ENCODE peak calls at places on chromosome 18, in nine cellular contexts. Z is adrenal gland; M is NCI-H748 treated with DMSO at 0.1 percent for 48 hours; C is stimulated activated CD8-positive, alpha-beta memory T cell treated with anti-CD3 and anti-CD28 coated beads, Interleukin-12 subunit alpha, Interleukin-12 subunit beta, amount 100 ng/mL, for 4 hours; P is Peyer's patch; T is naive thymus-derived CD8-positive, alpha-beta T cell; N is activated CD4-positive, alpha-beta T cell treated with anti-CD3 and anti-CD28 coated beads, Interleukin-2, amount 50 U/mL, for 24 hours; H is NCI-H774; F is A549. Q is an unnamed sample.
A peak's percentile ranks its signal among the peaks of the same experiment; 100 is the strongest.

GRCh38 chr18:48053881-48054586 is 123.6 kb upstream of the SMAD2 start:
- DNase-seq in Z (no peak), M (no peak), C (no peak), P (no peak), T (no peak), N (no peak), H (no peak), F (no peak), Q (no peak)

GRCh38 chr18:13287372-13287771 is 68.8 kb downstream of the LDLRAD4 start:
- DNase-seq in Z (no peak), M (no peak), C (no peak), P (no peak), T (no peak), N (no peak), H (no peak), F (no peak), Q (no peak)

GRCh38 chr18:51461956-51462355 is 264.5 kb upstream of the MEX3C start:
- DNase-seq in Z (no peak), M (no peak), C (no peak), P (no peak), T (no peak), N (no peak), H (no peak), F (no peak), Q (no peak)

GRCh38 chr18:55497825-55498403 is 90.1 kb downstream of the TCF4 start:
- DNase-seq in Z (no peak), M (no peak), C (no peak), P (no peak), T (no peak), N (no peak), H (no peak), F (no peak), Q (no peak)

GRCh38 chr18:43271593-43272432 is 5.5 kb downstream of the SYT4 start:
- DNase-seq in Z (no peak), M (peak; percentile 62), C (no peak), P (no peak), T (no peak), N (no peak), H (peak; percentile 11), F (peak; percentile 32), Q (peak; percentile 41)

GRCh38 chr18:12857215-12857924 is 26.7 kb downstream of the PTPN2 start:
- DNase-seq in Z (no peak), M (no peak), C (no peak), P (no peak), T (no peak), N (no peak), H (no peak), F (no peak), Q (no peak)

GRCh38 chr18:54767094-54767493 is 61.2 kb upstream of the RAB27B start:
- DNase-seq in Z (no peak), M (no peak), C (no peak), P (no peak), T (no peak), N (no peak), H (peak; percentile 5), F (peak; percentile 20), Q (no peak)

GRCh38 chr18:69969491-69969890 is 21.8 kb upstream of the CD226 start:
- DNase-seq in Z (no peak), M (no peak), C (no peak), P (no peak), T (no peak), N (no peak), H (no peak), F (no peak), Q (no peak)

GRCh38 chr18:43589611-43590151 is 312.4 kb upstream of the SYT4 start:
- DNase-seq in Z (no peak), M (no peak), C (no peak), P (no peak), T (no peak), N (no peak), H (no peak), F (no peak), Q (no peak)

GRCh38 chr18:61860302-61860701 is 32.5 kb downstream of the RNF152 start:
- DNase-seq in Z (no peak), M (no peak), C (no peak), P (no peak), T (no peak), N (no peak), H (no peak), F (no peak), Q (no peak)

GRCh38 chr18:13139885-13140450 is 78.6 kb upstream of the LDLRAD4 start:
- DNase-seq in Z (no peak), M (no peak), C (no peak), P (no peak), T (no peak), N (no peak), H (no peak), F (peak; percentile 27), Q (no peak)

GRCh38 chr18:60975419-60975818 is 357.8 kb upstream of the CDH20 start:
- DNase-seq in Z (no peak), M (no peak), C (no peak), P (no peak), T (no peak), N (no peak), H (no peak), F (no peak), Q (no peak)

GRCh38 chr18:44599409-44599808 is 81.3 kb upstream of the SETBP1 start:
- DNase-seq in Z (peak; percentile 17), M (no peak), C (no peak), P (no peak), T (no peak), N (no peak), H (no peak), F (no peak), Q (no peak)

GRCh38 chr18:22670914-22671313 is 253.2 kb upstream of the CTAGE1 start:
- DNase-seq in Z (no peak), M (no peak), C (no peak), P (no peak), T (no peak), N (no peak), H (no peak), F (no peak), Q (no peak)

GRCh38 chr18:48027401-48027931 is 97.0 kb upstream of the SMAD2 start:
- DNase-seq in Z (peak; percentile 89), M (no peak), C (no peak), P (no peak), T (no peak), N (no peak), H (no peak), F (no peak), Q (no peak)

GRCh38 chr18:13453714-13454113 is 235.2 kb downstream of the LDLRAD4 start:
- DNase-seq in Z (no peak), M (peak; percentile 97), C (no peak), P (no peak), T (no peak), N (no peak), H (no peak), F (no peak), Q (no peak)

GRCh38 chr18:56702946-56703345 is 51.8 kb downstream of the WDR7 start:
- DNase-seq in Z (no peak), M (peak; percentile 63), C (no peak), P (no peak), T (no peak), N (peak; percentile 25), H (peak; percentile 52), F (peak; percentile 49), Q (peak; percentile 49)

GRCh38 chr18:24271381-24272331 is 126.0 kb downstream of the OSBPL1A start:
- DNase-seq in Z (peak; percentile 81), M (peak; percentile 35), C (no peak), P (no peak), T (no peak), N (no peak), H (peak; percentile 65), F (peak; percentile 80), Q (peak; percentile 59)

GRCh38 chr18:68448736-68449135 is 266.2 kb downstream of the TMX3 start:
- DNase-seq in Z (no peak), M (no peak), C (no peak), P (no peak), T (no peak), N (no peak), H (no peak), F (no peak), Q (no peak)

GRCh38 chr18:2905802-2906521 is 59.2 kb downstream of the EMILIN2 start:
- DNase-seq in Z (peak; percentile 63), M (peak; percentile 15), C (peak; percentile 17), P (peak; percentile 43), T (peak; percentile 7), N (peak; percentile 31), H (peak; percentile 65), F (peak; percentile 57), Q (peak; percentile 84)

GRCh38 chr18:50559750-50560680 is at the start of gene MAPK4:
- DNase-seq in Z (peak; percentile 43), M (no peak), C (no peak), P (no peak), T (no peak), N (no peak), H (peak; percentile 64), F (no peak), Q (no peak)

GRCh38 chr18:7117390-7118355 is at the start of gene LAMA1:
- DNase-seq in Z (no peak), M (no peak), C (no peak), P (no peak), T (no peak), N (no peak), H (no peak), F (no peak), Q (peak; percentile 30)

GRCh38 chr18:13725566-13726227 is 661 bp downstream of the FAM210A start:
- DNase-seq in Z (no peak), M (no peak), C (no peak), P (no peak), T (no peak), N (no peak), H (no peak), F (peak; percentile 1), Q (no peak)

GRCh38 chr18:79904357-79905147 is 46.9 kb downstream of the SLC66A2 start:
- DNase-seq in Z (no peak), M (no peak), C (no peak), P (no peak), T (no peak), N (no peak), H (no peak), F (no peak), Q (no peak)

GRCh38 chr18:78069784-78070664 is 820.4 kb downstream of the GALR1 start:
- DNase-seq in Z (no peak), M (no peak), C (no peak), P (no peak), T (no peak), N (no peak), H (no peak), F (no peak), Q (peak; percentile 26)

GRCh38 chr18:40949138-40949949 is 1005.7 kb upstream of the PIK3C3 start:
- DNase-seq in Z (no peak), M (peak; percentile 92), C (no peak), P (no peak), T (no peak), N (no peak), H (no peak), F (no peak), Q (peak; percentile 62)

GRCh38 chr18:38305941-38306340 is 740.3 kb upstream of the CELF4 start:
- DNase-seq in Z (no peak), M (no peak), C (no peak), P (no peak), T (no peak), N (no peak), H (no peak), F (no peak), Q (no peak)

GRCh38 chr18:31774960-31775359 is 14.3 kb upstream of the SLC25A52 start:
- DNase-seq in Z (no peak), M (no peak), C (no peak), P (no peak), T (no peak), N (no peak), H (no peak), F (no peak), Q (no peak)

GRCh38 chr18:2978208-2978607 is 34.7 kb downstream of the LPIN2 start:
- DNase-seq in Z (no peak), M (no peak), C (no peak), P (no peak), T (no peak), N (no peak), H (no peak), F (no peak), Q (no peak)

GRCh38 chr18:74905245-74905644 is 303.7 kb downstream of the PTGR3 start:
- DNase-seq in Z (no peak), M (no peak), C (no peak), P (no peak), T (no peak), N (no peak), H (peak; percentile 9), F (no peak), Q (peak; percentile 84)

Q was measured in NCI-H2081.